ENCODE peak calls at places on chromosomes 13 and 19, in four cellular contexts. Y is upper lobe of left lung, G is T-helper 1 cell, Q is naive B cell. E is an unnamed sample.

GRCh38 chr13:95201814-95202521 is 99.3 kb downstream of the ABCC4 start:
- DNase-seq in G (no peak), Q (no peak), Y (no peak), E (peak; percentile 19)

GRCh38 chr13:111859361-111860105 is 207.4 kb upstream of the SOX1 start:
- DNase-seq in G (no peak), Q (no peak), Y (no peak), E (no peak)

GRCh38 chr13:36431204-36432105 is 840 bp upstream of the CCNA1 start:
- DNase-seq in Y (peak; percentile 89), G (peak; percentile 3), Q (peak; percentile 27), E (no peak)

GRCh38 chr13:66036024-66036614 is 1194.0 kb downstream of the PCDH9 start:
- DNase-seq in G (no peak), Y (no peak), Q (no peak), E (peak; percentile 4)

GRCh38 chr19:18294467-18294864 is 13.0 kb upstream of the JUND start:
- DNase-seq in Y (no peak), G (peak; percentile 88), Q (peak; percentile 81), E (no peak)

GRCh38 chr13:95231393-95231792 is 69.9 kb downstream of the ABCC4 start:
- DNase-seq in Y (no peak), G (no peak), Q (no peak), E (no peak)

GRCh38 chr13:109140054-109140776 is 510.8 kb downstream of the MYO16 start:
- DNase-seq in G (no peak), Q (no peak), Y (peak; percentile 83), E (no peak)

GRCh38 chr19:16516923-16517610 is 20.9 kb downstream of the C19orf44 start:
- DNase-seq in G (no peak), Y (no peak), Q (no peak), E (no peak)

GRCh38 chr13:36347826-36348225 is 1.6 kb upstream of the SPART start:
- DNase-seq in Q (no peak), G (no peak), Y (no peak), E (no peak)

GRCh38 chr19:38970664-38971532 is 4.6 kb downstream of the FBXO17 start:
- DNase-seq in G (no peak), Y (no peak), Q (no peak), E (no peak)

GRCh38 chr13:29524176-29524575 is 71.3 kb downstream of the SLC7A1 start:
- DNase-seq in G (no peak), Y (no peak), Q (no peak), E (no peak)

GRCh38 chr19:33804021-33804799 is 7.5 kb downstream of the KCTD15 start:
- DNase-seq in Y (no peak), G (no peak), Q (no peak), E (peak; percentile 56)

GRCh38 chr13:73001971-73002370 is 56.8 kb upstream of the KLF5 start:
- DNase-seq in G (no peak), Y (no peak), Q (no peak), E (no peak)